ENCODE peak calls at places on chromosome 5, in four cellular contexts. W is SK-N-SH, J is hypothalamus, B is ureter. E is an unnamed sample.
A peak's percentile ranks its signal among the peaks of the same experiment; 100 is the strongest.

GRCh38 chr5:147479431-147479830 is 30.4 kb downstream of the DPYSL3 start:
- DNase-seq in W (peak; percentile 40), J (no peak), B (no peak), E (peak; percentile 89)

GRCh38 chr5:112694853-112695709 is 42.6 kb upstream of the APC start:
- DNase-seq in W (no peak), J (no peak), B (no peak), E (no peak)

GRCh38 chr5:91269198-91269597 is 113.9 kb downstream of the ARRDC3 start:
- DNase-seq in W (no peak), J (no peak), B (no peak), E (no peak)

GRCh38 chr5:135999396-136000139 is 29.2 kb upstream of the TGFBI start:
- DNase-seq in W (no peak), J (no peak), B (no peak), E (no peak)

GRCh38 chr5:80055491-80056170 is 20.5 kb downstream of the THBS4 start:
- DNase-seq in W (no peak), J (no peak), B (no peak), E (no peak)

GRCh38 chr5:28580616-28581015 is 1542.2 kb upstream of the CDH9 start:
- DNase-seq in W (no peak), J (no peak), B (no peak), E (no peak)

GRCh38 chr5:57524661-57525060 is 42.0 kb upstream of the ACTBL2 start:
- DNase-seq in W (no peak), J (no peak), B (no peak), E (no peak)

GRCh38 chr5:119363936-119364335 is 8.1 kb downstream of the TNFAIP8 start:
- DNase-seq in W (no peak), J (no peak), B (no peak), E (no peak)

GRCh38 chr5:69245031-69245430 is 10.3 kb downstream of the CDK7 start:
- DNase-seq in W (no peak), J (no peak), B (no peak), E (no peak)

GRCh38 chr5:15234366-15234765 is 265.6 kb upstream of the FBXL7 start:
- DNase-seq in W (no peak), J (no peak), B (no peak), E (no peak)

GRCh38 chr5:1511037-1511436 is 12.7 kb downstream of the LPCAT1 start:
- DNase-seq in W (no peak), J (no peak), B (peak; percentile 39), E (no peak)

GRCh38 chr5:138574744-138575193 is 432 bp downstream of the HSPA9 start:
- DNase-seq in W (no peak), J (no peak), B (no peak), E (no peak)

GRCh38 chr5:161546463-161547301 is at the start of gene GABRB2:
- DNase-seq in W (peak; percentile 65), J (no peak), B (no peak), E (peak; percentile 38)

GRCh38 chr5:151085517-151086031 is 4.7 kb upstream of the TNIP1 start:
- DNase-seq in W (no peak), J (no peak), B (no peak), E (no peak)

GRCh38 chr5:177403826-177404640 is 3.6 kb upstream of the PFN3 start:
- DNase-seq in W (peak; percentile 94), J (no peak), B (peak; percentile 90), E (peak; percentile 25)

GRCh38 chr5:44875661-44876250 is 67.0 kb downstream of the MRPS30 start:
- DNase-seq in W (no peak), J (no peak), B (no peak), E (no peak)

GRCh38 chr5:151793358-151793757 is 21.6 kb downstream of the G3BP1 start:
- DNase-seq in W (no peak), J (no peak), B (no peak), E (no peak)

GRCh38 chr5:124907098-124907644 is 160.7 kb upstream of the ZNF608 start:
- DNase-seq in W (no peak), J (no peak), B (no peak), E (no peak)

GRCh38 chr5:149170292-149170691 is 29.0 kb downstream of the ABLIM3 start:
- DNase-seq in W (no peak), J (no peak), B (no peak), E (peak; percentile 99)

GRCh38 chr5:99187611-99188010 is 258.8 kb upstream of the CHD1 start:
- DNase-seq in W (no peak), J (no peak), B (no peak), E (no peak)

GRCh38 chr5:176661676-176662075 is 14.4 kb downstream of the TSPAN17 start:
- DNase-seq in W (no peak), J (no peak), B (no peak), E (no peak)

GRCh38 chr5:128084228-128085167 is 932 bp downstream of the SLC12A2 start:
- DNase-seq in W (peak; percentile 52), J (peak; percentile 38), B (peak; percentile 47), E (peak; percentile 73)

GRCh38 chr5:151405334-151405872 is 42.0 kb upstream of the SLC36A1 start:
- DNase-seq in W (no peak), J (no peak), B (no peak), E (no peak)

GRCh38 chr5:100634937-100635336 is 99.8 kb downstream of the FAM174A start:
- DNase-seq in W (no peak), J (no peak), B (no peak), E (no peak)

GRCh38 chr5:14809369-14810144 is 62.0 kb downstream of the ANKH start:
- DNase-seq in W (no peak), J (peak; percentile 36), B (peak; percentile 61), E (no peak)

GRCh38 chr5:135033026-135033861 is 784 bp downstream of the PITX1 start:
- DNase-seq in W (peak; percentile 74), J (no peak), B (no peak), E (no peak)